ENCODE peak calls at places on chromosomes 1 and 21, in nine cellular contexts. K, Z, H, I, C, Q, T, L and J are unnamed samples.

GRCh38 chr21:37675202-37675801 is 241.0 kb downstream of the KCNJ6 start:
- DNase-seq in H (peak; percentile 65), C (peak; percentile 77), L (peak; percentile 22), Q (peak; percentile 96), T (peak; percentile 65), I (peak; percentile 70), Z (peak; percentile 45), K (peak; percentile 59), J (peak; percentile 23)

GRCh38 chr1:35808376-35809155 is 750 bp downstream of the AGO4 start:
- DNase-seq in L (peak; percentile 57), C (peak; percentile 21), H (peak; percentile 57), K (peak; percentile 14), Q (peak; percentile 74), I (peak; percentile 35), T (peak; percentile 38), Z (peak; percentile 46), J (no peak)

GRCh38 chr1:62294211-62294610 is 25.0 kb downstream of the KANK4 start:
- DNase-seq in Q (no peak), L (no peak), K (peak; percentile 42), T (no peak), H (no peak), Z (no peak), I (peak; percentile 6), C (peak; percentile 57), J (no peak)

GRCh38 chr1:5370321-5370720 is 621.9 kb downstream of the NPHP4 start:
- DNase-seq in T (no peak), K (no peak), H (peak; percentile 59), L (no peak), Q (no peak), I (peak; percentile 19), Z (no peak), C (no peak), J (no peak)

GRCh38 chr1:12113433-12114339 is 50.6 kb downstream of the TNFRSF8 start:
- DNase-seq in Z (no peak), C (no peak), Q (no peak), I (no peak), L (no peak), H (no peak), T (no peak), K (no peak), J (no peak)

GRCh38 chr1:173149887-173150286 is 57.2 kb downstream of the TNFSF4 start:
- DNase-seq in T (no peak), K (peak; percentile 17), Z (no peak), I (no peak), C (no peak), Q (no peak), L (no peak), H (no peak), J (no peak)

GRCh38 chr1:244084763-244085162 is 33.7 kb downstream of the ZBTB18 start:
- DNase-seq in C (no peak), I (no peak), Q (no peak), K (no peak), H (no peak), T (no peak), L (no peak), Z (no peak), J (no peak)

GRCh38 chr21:43805275-43805800 is 16.0 kb downstream of the RRP1 start:
- DNase-seq in H (no peak), Q (no peak), I (no peak), K (no peak), Z (peak; percentile 52), L (no peak), T (no peak), C (no peak), J (no peak)

GRCh38 chr1:111585461-111586100 is 34.0 kb upstream of the RAP1A start:
- DNase-seq in K (no peak), Z (no peak), H (no peak), T (no peak), L (no peak), C (no peak), I (no peak), Q (no peak), J (no peak)

GRCh38 chr1:110602466-110602865 is 3.7 kb downstream of the KCNA2 start:
- DNase-seq in C (no peak), Z (no peak), I (no peak), K (no peak), H (peak; percentile 5), Q (no peak), L (no peak), T (no peak), J (no peak)